ENCODE peak calls at places on chromosomes 7 and 10, in five cellular contexts. I, L, T, M and W are unnamed samples.

GRCh38 chr7:111011500-111011899 is 79.4 kb upstream of the LRRN3 start:
- DNase-seq in L (no peak), I (peak; percentile 38), T (no peak), M (no peak), W (no peak)

GRCh38 chr7:26083113-26083512 is 68.9 kb upstream of the NFE2L3 start:
- DNase-seq in I (peak; percentile 30), T (no peak), L (no peak), M (no peak), W (no peak)

GRCh38 chr7:151081170-151082101 is 827 bp upstream of the FASTK start:
- DNase-seq in I (no peak), L (no peak), M (no peak), T (no peak), W (no peak)

GRCh38 chr10:124050021-124051015 is 43.1 kb downstream of the CHST15 start:
- DNase-seq in M (no peak), L (no peak), I (no peak), T (no peak), W (no peak)

GRCh38 chr7:100190059-100190711 is 12.5 kb downstream of the STAG3 start:
- DNase-seq in L (peak; percentile 49), M (no peak), T (no peak), I (peak; percentile 56), W (no peak)

GRCh38 chr10:5943536-5943935 is 33.8 kb downstream of the IL15RA start:
- DNase-seq in T (no peak), L (peak; percentile 62), I (peak; percentile 23), M (no peak), W (no peak)

GRCh38 chr7:29394321-29394720 is 169.3 kb upstream of the PRR15 start:
- DNase-seq in T (no peak), L (no peak), I (no peak), M (no peak), W (no peak)

GRCh38 chr10:78578929-78579328 is 489.8 kb upstream of the ZMIZ1 start:
- DNase-seq in T (no peak), I (no peak), M (no peak), L (no peak), W (no peak)

GRCh38 chr7:30804078-30804661 is 33.0 kb downstream of the MINDY4 start:
- DNase-seq in T (no peak), M (no peak), I (peak; percentile 91), L (peak; percentile 71), W (no peak)

GRCh38 chr10:97234403-97234802 is 48.6 kb upstream of the SLIT1 start:
- DNase-seq in I (peak; percentile 58), L (peak; percentile 54), T (no peak), M (no peak), W (no peak)